ENCODE peak calls at places on chromosome 13, in seven cellular contexts. R is H9; T is endothelial cell of umbilical vein; S is stimulated activated CD8-positive, alpha-beta memory T cell treated with anti-CD3 and anti-CD28 coated beads, Interleukin-15, amount 100 ng/mL, for 1 hour; K is stimulated activated CD4-positive, alpha-beta T cell treated with anti-CD3 and anti-CD28 coated beads, Interleukin-1b, Interleukin-23, amount 100 ng/mL, for 1 hour; Z is prostate gland; Q is naive thymus-derived CD4-positive, alpha-beta T cell. X is an unnamed sample.

GRCh38 chr13:53018690-53019647 is 9.6 kb upstream of the OLFM4 start:
- DNase-seq in R (no peak), T (no peak), S (no peak), K (no peak), Z (no peak), Q (no peak), X (no peak)

GRCh38 chr13:92972751-92973150 is 253.9 kb upstream of the GPC6 start:
- DNase-seq in R (no peak), T (no peak), S (no peak), K (no peak), Z (no peak), Q (no peak), X (no peak)

GRCh38 chr13:113905018-113905417 is 41.1 kb upstream of the GAS6 start:
- DNase-seq in R (no peak), T (no peak), S (no peak), K (no peak), Z (no peak), Q (no peak), X (no peak)

GRCh38 chr13:70960841-70961443 is 852.7 kb upstream of the KLHL1 start:
- DNase-seq in R (no peak), T (peak), S (no peak), K (no peak), Z (no peak), Q (no peak), X (no peak)

GRCh38 chr13:110907951-110908898 is 6.6 kb downstream of the ANKRD10 start:
- DNase-seq in R (peak), T (peak), S (no peak), K (no peak), Z (peak), Q (no peak), X (no peak)

GRCh38 chr13:59747529-59747928 is 416.2 kb downstream of the DIAPH3 start:
- DNase-seq in R (no peak), T (no peak), S (no peak), K (no peak), Z (no peak), Q (no peak), X (no peak)

GRCh38 chr13:63184693-63185092 is 1769.0 kb upstream of the PCDH20 start:
- DNase-seq in R (peak), T (no peak), S (no peak), K (no peak), Z (no peak), Q (no peak), X (no peak)

GRCh38 chr13:101982903-101983302 is 418.9 kb downstream of the FGF14 start:
- DNase-seq in R (no peak), T (no peak), S (no peak), K (no peak), Z (no peak), Q (no peak), X (no peak)

GRCh38 chr13:113034451-113035208 is 65.6 kb downstream of the MCF2L start:
- DNase-seq in R (peak), T (peak), S (no peak), K (no peak), Z (peak), Q (no peak), X (no peak)

GRCh38 chr13:111531505-111531904 is 211.1 kb downstream of the TEX29 start:
- DNase-seq in R (no peak), T (no peak), S (no peak), K (no peak), Z (no peak), Q (no peak), X (no peak)

GRCh38 chr13:29171244-29171643 is 351.1 kb downstream of the MTUS2 start:
- DNase-seq in R (no peak), T (no peak), S (no peak), K (no peak), Z (no peak), Q (no peak), X (no peak)

GRCh38 chr13:64810701-64811258 is 2419.4 kb downstream of the PCDH9 start:
- DNase-seq in R (no peak), T (peak), S (no peak), K (no peak), Z (no peak), Q (no peak), X (no peak)

GRCh38 chr13:92463134-92463533 is 763.5 kb upstream of the GPC6 start:
- DNase-seq in R (no peak), T (no peak), S (no peak), K (no peak), Z (no peak), Q (no peak), X (no peak)

X was measured in CD4-positive, alpha-beta memory T cell.